ENCODE peak calls at places on chromosomes 4 and X, in six cellular contexts. D, G, H, U, N and P are unnamed samples.

GRCh38 chr4:98110214-98110613 is 33.1 kb downstream of the STPG2 start:
- DNase-seq in D (no peak), G (no peak), H (no peak), U (no peak), N (no peak), P (no peak)

GRCh38 chr4:151198748-151199147 is 78.2 kb upstream of the PRSS48 start:
- DNase-seq in D (no peak), G (no peak), H (no peak), U (no peak), N (no peak), P (no peak)

GRCh38 chr4:139633661-139634060 is 32.0 kb upstream of the MGST2 start:
- DNase-seq in D (no peak), G (no peak), H (peak; percentile 42), U (no peak), N (no peak), P (no peak)

GRCh38 chr4:7004331-7004730 is 38.8 kb upstream of the TADA2B start:
- DNase-seq in D (no peak), G (no peak), H (peak; percentile 98), U (no peak), N (no peak), P (no peak)

GRCh38 chrX:65406532-65406931 is 128.1 kb downstream of the LAS1L start:
- DNase-seq in D (no peak), G (peak; percentile 1), H (peak; percentile 4), U (no peak), N (no peak), P (no peak)

GRCh38 chr4:184267673-184268573 is 50.2 kb upstream of the ENPP6 start:
- DNase-seq in D (peak; percentile 64), G (peak; percentile 86), H (peak; percentile 83), U (peak; percentile 33), N (peak; percentile 6), P (peak; percentile 34)

GRCh38 chr4:76208005-76208765 is 5.4 kb downstream of the SCARB2 start:
- DNase-seq in D (no peak), G (peak; percentile 91), H (peak; percentile 90), U (no peak), N (no peak), P (no peak)

GRCh38 chr4:15400911-15401671 is 26.7 kb upstream of the C1QTNF7 start:
- DNase-seq in D (no peak), G (peak; percentile 93), H (peak; percentile 92), U (peak; percentile 7), N (no peak), P (no peak)

GRCh38 chr4:6225469-6225868 is 25.1 kb upstream of the JAKMIP1 start:
- DNase-seq in D (no peak), G (peak; percentile 14), H (peak; percentile 10), U (no peak), N (no peak), P (no peak)

GRCh38 chrX:140346711-140347110 is 158.2 kb downstream of the SOX3 start:
- DNase-seq in D (no peak), G (peak; percentile 6), H (peak; percentile 18), U (no peak), N (no peak), P (no peak)

GRCh38 chr4:178306565-178306964 is 864.3 kb upstream of the AGA start:
- DNase-seq in D (no peak), G (peak; percentile 30), H (peak; percentile 2), U (no peak), N (no peak), P (no peak)

GRCh38 chrX:14832151-14832550 is 40.7 kb downstream of the FANCB start:
- DNase-seq in D (no peak), G (peak; percentile 72), H (no peak), U (no peak), N (no peak), P (no peak)

GRCh38 chrX:37993857-37994619 is 12.3 kb upstream of the SYTL5 start:
- DNase-seq in D (no peak), G (no peak), H (peak; percentile 63), U (no peak), N (peak; percentile 42), P (no peak)

GRCh38 chr4:83569967-83570366 is 34.1 kb downstream of the GPAT3 start:
- DNase-seq in D (no peak), G (no peak), H (peak; percentile 99), U (no peak), N (no peak), P (no peak)

GRCh38 chrX:152989292-152989658 is 4.6 kb downstream of the PNMA5 start:
- DNase-seq in D (no peak), G (no peak), H (no peak), U (no peak), N (no peak), P (no peak)

GRCh38 chr4:8348071-8348470 is 78.5 kb downstream of the HTRA3 start:
- DNase-seq in D (no peak), G (no peak), H (no peak), U (no peak), N (no peak), P (no peak)

GRCh38 chr4:3253808-3254207 is 4.8 kb downstream of the MSANTD1 start:
- DNase-seq in D (no peak), G (no peak), H (no peak), U (no peak), N (no peak), P (no peak)

GRCh38 chrX:68238568-68238967 is 194.7 kb downstream of the OPHN1 start:
- DNase-seq in D (no peak), G (no peak), H (peak; percentile 4), U (no peak), N (no peak), P (no peak)

GRCh38 chr4:130985371-130985770 is 1889.4 kb downstream of the C4orf33 start:
- DNase-seq in D (no peak), G (no peak), H (peak; percentile 41), U (no peak), N (no peak), P (no peak)

GRCh38 chr4:158193171-158193749 is 17.0 kb upstream of the TMEM144 start:
- DNase-seq in D (no peak), G (peak; percentile 43), H (peak; percentile 42), U (no peak), N (peak; percentile 40), P (no peak)

GRCh38 chr4:23920296-23920695 is 30.4 kb upstream of the PPARGC1A start:
- DNase-seq in D (no peak), G (no peak), H (no peak), U (no peak), N (no peak), P (no peak)

GRCh38 chr4:174222266-174222872 is 61.1 kb downstream of the FBXO8 start:
- DNase-seq in D (no peak), G (peak; percentile 23), H (peak; percentile 42), U (no peak), N (peak; percentile 13), P (no peak)

GRCh38 chr4:38605794-38606586 is 58.0 kb upstream of the KLF3 start:
- DNase-seq in D (no peak), G (no peak), H (no peak), U (no peak), N (no peak), P (no peak)

GRCh38 chr4:23614284-23614892 is 275.5 kb downstream of the PPARGC1A start:
- DNase-seq in D (no peak), G (peak; percentile 18), H (peak; percentile 49), U (no peak), N (no peak), P (no peak)

GRCh38 chr4:139207247-139207646 is 30.2 kb upstream of the ELF2 start:
- DNase-seq in D (no peak), G (no peak), H (no peak), U (no peak), N (no peak), P (no peak)

GRCh38 chr4:156169011-156169410 is 215.3 kb upstream of the CTSO start:
- DNase-seq in D (no peak), G (peak; percentile 90), H (peak; percentile 73), U (no peak), N (peak; percentile 19), P (no peak)

GRCh38 chrX:22249371-22249770 is 23.3 kb upstream of the CBLL2 start:
- DNase-seq in D (no peak), G (peak; percentile 27), H (no peak), U (no peak), N (no peak), P (no peak)

GRCh38 chr4:37889849-37890500 is 909 bp upstream of the TBC1D1 start:
- DNase-seq in D (no peak), G (peak; percentile 14), H (peak; percentile 10), U (no peak), N (no peak), P (no peak)

GRCh38 chrX:39898147-39898546 is 199.6 kb downstream of the BCOR start:
- DNase-seq in D (no peak), G (no peak), H (no peak), U (no peak), N (no peak), P (no peak)

GRCh38 chrX:16743604-16744325 is 24.4 kb downstream of the SYAP1 start:
- DNase-seq in D (no peak), G (peak; percentile 66), H (peak; percentile 78), U (no peak), N (no peak), P (no peak)

GRCh38 chr4:117640836-117641235 is 393.4 kb upstream of the NDST3 start:
- DNase-seq in D (no peak), G (no peak), H (no peak), U (no peak), N (no peak), P (no peak)

GRCh38 chr4:122007016-122007415 is 55.2 kb upstream of the TRPC3 start:
- DNase-seq in D (no peak), G (no peak), H (no peak), U (no peak), N (no peak), P (no peak)

GRCh38 chrX:26918633-26919032 is 544.5 kb downstream of the PPP4R3C start:
- DNase-seq in D (no peak), G (no peak), H (peak; percentile 39), U (no peak), N (peak; percentile 12), P (no peak)

GRCh38 chr4:118012142-118012541 is 22.1 kb upstream of the NDST3 start:
- DNase-seq in D (no peak), G (peak; percentile 5), H (no peak), U (no peak), N (no peak), P (no peak)

GRCh38 chr4:163681208-163681821 is 186.8 kb downstream of the TMA16 start:
- DNase-seq in D (no peak), G (no peak), H (peak; percentile 42), U (no peak), N (peak; percentile 38), P (no peak)

GRCh38 chrX:819684-820083 is 189.1 kb downstream of the SHOX start:
- DNase-seq in D (no peak), G (no peak), H (no peak), U (no peak), N (no peak), P (no peak)

GRCh38 chr4:101147283-101147682 is 200.0 kb downstream of the PPP3CA start:
- DNase-seq in D (no peak), G (no peak), H (no peak), U (no peak), N (no peak), P (no peak)

GRCh38 chrX:83508006-83508405 is at the start of gene POU3F4:
- DNase-seq in D (no peak), G (no peak), H (peak; percentile 0), U (no peak), N (no peak), P (no peak)

GRCh38 chrX:76555816-76556215 is 128.3 kb downstream of the MAGEE1 start:
- DNase-seq in D (no peak), G (peak; percentile 2), H (peak; percentile 44), U (no peak), N (peak; percentile 33), P (no peak)

GRCh38 chrX:57267308-57267707 is 19.2 kb upstream of the FAAH2 start:
- DNase-seq in D (no peak), G (no peak), H (no peak), U (no peak), N (no peak), P (no peak)